ENCODE peak calls at places on chromosomes 11 and 22, in seven cellular contexts. R, F, D, U, L, I and S are unnamed samples. For H3K4me1, the result is how much of the 10 kb centered on the place peaks cover.

GRCh38 chr11:26710489-26710888 is 11.4 kb downstream of the SLC5A12 start:
- DNase-seq in R (no peak), F (no peak), D (no peak), U (no peak), L (no peak), I (no peak), S (no peak)

GRCh38 chr11:57458410-57459111 is 1.8 kb upstream of the RTN4RL2 start:
- DNase-seq in R (peak), F (peak), D (peak), U (no peak), L (no peak), I (no peak), S (peak)

GRCh38 chr11:45657496-45658260 is 7.7 kb downstream of the CHST1 start:
- DNase-seq in R (no peak), F (no peak), D (no peak), U (no peak), L (no peak), I (no peak), S (no peak)

GRCh38 chr11:115939726-115940421 is 435.7 kb upstream of the CADM1 start:
- DNase-seq in R (no peak), F (no peak), D (no peak), U (no peak), L (no peak), I (no peak), S (no peak)

GRCh38 chr11:10982695-10983492 is 125.0 kb upstream of the ZBED5 start:
- DNase-seq in R (no peak), F (no peak), D (no peak), U (no peak), L (no peak), I (no peak), S (no peak)

GRCh38 chr11:10414659-10415058 is 40.4 kb upstream of the AMPD3 start:
- DNase-seq in R (peak), F (no peak), D (no peak), U (no peak), L (no peak), I (no peak), S (peak)

GRCh38 chr22:33274214-33274828 is 216.1 kb upstream of the SYN3 start:
- DNase-seq in R (peak), F (no peak), D (peak), U (no peak), L (no peak), I (no peak), S (peak)

GRCh38 chr11:74611369-74611861 is 19.0 kb downstream of the POLD3 start:
- DNase-seq in R (no peak), F (no peak), D (peak), U (no peak), L (peak), I (no peak), S (no peak)

GRCh38 chr11:46537851-46538295 is 56.0 kb downstream of the AMBRA1 start:
- DNase-seq in R (peak), F (peak), D (peak), U (peak), L (peak), I (peak), S (peak)

GRCh38 chr11:78019808-78020207 is 3.3 kb downstream of the KCTD14 start:
- DNase-seq in R (no peak), F (no peak), D (no peak), U (no peak), L (no peak), I (no peak), S (no peak)

GRCh38 chr11:111951565-111951964 is 14.4 kb downstream of the DIXDC1 start:
- DNase-seq in R (no peak), F (no peak), D (no peak), U (no peak), L (no peak), I (no peak), S (no peak)

GRCh38 chr11:6991227-6991626 is 28.9 kb downstream of the ZNF214 start:
- DNase-seq in R (no peak), F (no peak), D (no peak), U (no peak), L (no peak), I (no peak), S (no peak)

GRCh38 chr11:15910761-15911160 is 445.6 kb downstream of the SOX6 start:
- DNase-seq in R (no peak), F (no peak), D (no peak), U (no peak), L (no peak), I (no peak), S (no peak)

GRCh38 chr11:94603587-94603986 is 36.4 kb downstream of the PIWIL4 start:
- DNase-seq in R (no peak), F (no peak), D (no peak), U (no peak), L (no peak), I (no peak), S (no peak)

GRCh38 chr11:118306556-118306955 is 2.0 kb downstream of the CD3E start:
- DNase-seq in R (no peak), F (no peak), D (no peak), U (no peak), L (no peak), I (no peak), S (no peak)
- H3K4me1 ChIP-seq in R (under half), F (under half), D (under half), U (half or more), L (under half), I (under half), S (under half)

GRCh38 chr11:72098741-72099140 is 4.4 kb downstream of the LAMTOR1 start:
- DNase-seq in R (no peak), F (no peak), D (no peak), U (no peak), L (no peak), I (no peak), S (no peak)
- H3K4me1 ChIP-seq in R (under half), F (under half), D (under half), U (under half), L (under half), I (under half), S (under half)

GRCh38 chr11:128581908-128582307 is 5.5 kb downstream of the ETS1 start:
- DNase-seq in R (no peak), F (no peak), D (no peak), U (no peak), L (no peak), I (no peak), S (no peak)

GRCh38 chr11:128584253-128584652 is 3.1 kb downstream of the ETS1 start:
- DNase-seq in R (no peak), F (no peak), D (no peak), U (no peak), L (no peak), I (no peak), S (no peak)

GRCh38 chr11:128579790-128580504 is 7.4 kb downstream of the ETS1 start:
- DNase-seq in R (no peak), F (no peak), D (no peak), U (no peak), L (no peak), I (no peak), S (no peak)

GRCh38 chr11:128582496-128583366 is 4.6 kb downstream of the ETS1 start:
- DNase-seq in R (no peak), F (no peak), D (no peak), U (no peak), L (peak), I (no peak), S (no peak)

DNA sequence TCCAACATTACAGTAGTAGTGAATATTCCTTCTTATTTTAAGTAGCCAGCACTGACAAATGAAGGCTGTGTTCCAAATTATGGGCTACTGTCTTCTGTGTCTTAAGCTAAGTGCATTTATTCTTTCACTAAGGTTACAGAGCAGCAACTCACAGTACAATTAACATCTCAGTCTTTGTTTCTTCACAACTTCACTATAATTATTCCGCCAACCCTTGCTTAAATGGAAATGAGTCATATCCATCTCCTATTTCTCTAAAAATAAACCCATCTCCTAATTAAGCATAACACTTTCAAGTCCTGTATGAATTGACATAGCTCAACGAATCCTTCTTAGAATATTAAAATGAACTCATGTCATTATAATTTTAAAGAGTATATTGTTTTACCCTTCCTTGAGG is 6.7 kb downstream of the ETS1 start:
- DNase-seq in R (no peak), F (no peak), D (no peak), U (no peak), L (no peak), I (no peak), S (no peak)
- H3K4me1 ChIP-seq in R (under half), F (under half), D (under half), U (under half), L (under half), I (under half), S (under half)

DNA sequence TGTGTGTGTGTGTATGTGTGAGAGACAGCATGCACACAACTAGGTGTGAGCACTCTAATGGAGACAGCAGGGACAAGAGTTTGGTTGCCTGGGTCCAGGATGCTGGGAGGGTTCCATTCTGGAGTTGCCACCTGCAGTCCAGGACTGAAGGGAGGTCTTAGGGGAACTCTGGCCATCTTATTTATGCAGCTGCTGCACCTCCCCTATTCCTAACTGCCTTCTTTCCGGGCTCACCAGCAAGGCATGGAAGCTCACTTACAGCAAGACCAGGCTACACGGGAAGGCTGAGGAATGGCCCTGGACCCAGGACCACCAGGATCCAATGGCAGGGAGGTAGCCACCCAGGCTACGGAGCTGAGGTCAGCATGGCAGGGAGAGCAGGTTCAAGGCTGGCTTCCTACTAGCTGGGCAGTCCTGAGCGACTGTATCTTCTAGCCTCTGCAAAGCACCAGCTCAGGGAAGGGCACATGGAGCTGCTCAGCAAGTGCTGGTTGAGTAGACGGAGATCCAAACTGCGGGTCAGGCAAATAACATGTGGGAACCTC is 42.2 kb upstream of the B3GAT1 start:
- DNase-seq in R (no peak), F (no peak), D (no peak), U (no peak), L (no peak), I (no peak), S (no peak)
- H3K4me1 ChIP-seq in R (under half), F (under half), D (under half), U (under half), L (under half), I (under half), S (under half)

GRCh38 chr11:114229062-114229450 is 67.1 kb upstream of the NNMT start:
- DNase-seq in R (no peak), F (no peak), D (no peak), U (no peak), L (no peak), I (no peak), S (no peak)
- H3K4me1 ChIP-seq in R (under half), F (half or more), D (under half), U (under half), L (under half), I (under half), S (under half)

GRCh38 chr22:20952544-20953341 is 14.3 kb upstream of the AIFM3 start:
- DNase-seq in R (no peak), F (no peak), D (no peak), U (no peak), L (no peak), I (no peak), S (peak)
- H3K4me1 ChIP-seq in R (under half), F (under half), D (half or more), U (under half), L (under half), I (under half), S (half or more)